ENCODE peak calls at places on chromosomes 16 and 17, in eight cellular contexts. J is colonic mucosa, Y is mammary epithelial cell, O is heart right ventricle, Q is ovary, I is tibial artery, D is left lung, U is GM23338. Z is an unnamed sample.

GRCh38 chr17:9211133-9211765 is 189.9 kb downstream of the NTN1 start:
- DNase-seq in J (no peak), Y (no peak), O (no peak), Q (no peak), I (no peak), D (no peak), U (no peak), Z (no peak)

GRCh38 chr17:27804113-27804512 is 3.8 kb upstream of the NOS2 start:
- DNase-seq in J (no peak), Y (no peak), O (no peak), Q (no peak), I (no peak), D (no peak), U (peak; percentile 45), Z (no peak)

GRCh38 chr17:42441717-42442565 is 16.7 kb upstream of the ATP6V0A1 start:
- DNase-seq in J (peak; percentile 66), Y (no peak), O (no peak), Q (no peak), I (no peak), D (no peak), U (peak; percentile 75), Z (no peak)

GRCh38 chr17:79776378-79777165 is 1.4 kb upstream of the CBX2 start:
- DNase-seq in J (no peak), Y (no peak), O (no peak), Q (no peak), I (no peak), D (no peak), U (peak; percentile 44), Z (no peak)

GRCh38 chr16:28491080-28491969 is 549 bp downstream of the CLN3 start:
- DNase-seq in J (peak; percentile 56), Y (peak; percentile 61), O (peak; percentile 48), Q (peak; percentile 46), I (peak; percentile 41), D (peak; percentile 63), U (peak; percentile 64), Z (peak; percentile 72)

GRCh38 chr16:72042157-72042660 is 12.1 kb upstream of the HP start:
- DNase-seq in J (no peak), Y (peak; percentile 2), O (no peak), Q (no peak), I (no peak), D (no peak), U (no peak), Z (no peak)

GRCh38 chr16:82987767-82988166 is 361.0 kb downstream of the CDH13 start:
- DNase-seq in J (no peak), Y (peak; percentile 55), O (no peak), Q (no peak), I (no peak), D (no peak), U (no peak), Z (no peak)

GRCh38 chr16:49608801-49609200 is 235.2 kb downstream of the C16orf78 start:
- DNase-seq in J (no peak), Y (no peak), O (peak; percentile 41), Q (peak; percentile 40), I (no peak), D (no peak), U (peak; percentile 60), Z (peak; percentile 63)

GRCh38 chr16:17313085-17313611 is 157.6 kb downstream of the XYLT1 start:
- DNase-seq in J (peak; percentile 29), Y (peak; percentile 35), O (peak; percentile 9), Q (peak; percentile 50), I (peak; percentile 47), D (peak; percentile 39), U (no peak), Z (no peak)

GRCh38 chr17:4375039-4375748 is 8.7 kb upstream of the UBE2G1 start:
- DNase-seq in J (no peak), Y (no peak), O (no peak), Q (no peak), I (no peak), D (no peak), U (no peak), Z (no peak)

GRCh38 chr17:35577826-35578194 is 561 bp downstream of the PEX12 start:
- DNase-seq in J (peak; percentile 29), Y (peak; percentile 12), O (no peak), Q (no peak), I (no peak), D (no peak), U (no peak), Z (no peak)

DNA sequence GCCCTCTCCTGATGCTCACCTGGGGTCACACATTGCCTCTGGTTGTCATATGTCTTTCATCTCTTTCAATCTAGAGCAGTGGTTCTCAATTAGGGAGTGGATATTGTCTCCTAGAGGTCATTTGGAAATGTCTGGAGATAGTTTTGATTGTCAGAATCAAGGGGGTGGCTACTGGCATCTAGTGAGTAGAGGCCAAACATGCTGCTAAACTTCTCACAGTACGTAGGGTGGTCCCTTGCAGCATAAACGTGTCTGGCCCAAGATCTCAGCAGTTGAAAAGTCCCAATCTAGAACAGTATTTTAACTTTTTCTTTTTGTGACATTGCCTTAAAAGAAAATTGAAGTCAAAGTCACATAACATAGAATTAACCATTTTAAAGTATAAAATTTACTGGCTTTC is 30.5 kb upstream of the SLC5A10 start:
- DNase-seq in J (no peak), Y (no peak), O (no peak), Q (no peak), I (no peak), D (no peak), U (no peak), Z (no peak)
- TF ChIP-seq CTCF in J (no peak), Y (no peak), O (no peak), Q (no peak), I (no peak), D (no peak), U (no peak), Z (no peak)

DNA sequence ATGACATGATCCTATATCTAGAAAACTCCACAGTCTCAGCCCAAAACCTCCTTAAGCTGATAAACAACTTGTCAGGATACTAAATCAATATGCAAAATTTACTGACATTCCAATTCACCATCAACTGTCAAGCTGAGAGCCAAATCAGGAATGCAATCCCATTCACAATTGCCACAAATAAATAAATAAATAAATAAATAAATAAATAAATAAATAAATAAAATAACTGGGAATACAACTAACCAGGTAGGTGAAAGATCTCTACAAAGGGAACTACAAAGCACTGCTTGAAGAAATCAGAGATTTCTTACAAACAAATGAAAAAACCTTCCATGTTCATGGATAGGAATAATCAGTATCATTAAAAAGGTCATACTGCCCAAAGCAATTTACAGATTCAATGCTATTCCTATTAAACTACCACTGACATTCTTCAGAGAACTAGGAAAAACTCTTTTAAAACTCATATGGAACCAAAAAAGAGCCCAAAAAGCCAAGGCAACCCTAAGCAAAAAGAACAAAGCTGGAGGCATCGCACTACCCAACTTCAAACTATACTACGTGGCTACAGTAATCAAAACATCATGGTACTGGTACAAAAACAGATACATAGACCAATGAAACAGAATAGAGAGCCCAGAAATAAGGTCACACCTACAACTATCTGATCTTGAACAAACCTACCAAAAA is 37.7 kb downstream of the BRIP1 start:
- DNase-seq in J (no peak), Y (no peak), O (no peak), Q (no peak), I (no peak), D (no peak), U (no peak), Z (no peak)
- H3K4me1 ChIP-seq in J (no peaks in the 10 kb centered on the region), Y (no peaks in the 10 kb centered on the region), O (no peaks in the 10 kb centered on the region), Q (no peaks in the 10 kb centered on the region), I (no peaks in the 10 kb centered on the region), D (no peaks in the 10 kb centered on the region), U (no peaks in the 10 kb centered on the region), Z (no peaks in the 10 kb centered on the region)

DNA sequence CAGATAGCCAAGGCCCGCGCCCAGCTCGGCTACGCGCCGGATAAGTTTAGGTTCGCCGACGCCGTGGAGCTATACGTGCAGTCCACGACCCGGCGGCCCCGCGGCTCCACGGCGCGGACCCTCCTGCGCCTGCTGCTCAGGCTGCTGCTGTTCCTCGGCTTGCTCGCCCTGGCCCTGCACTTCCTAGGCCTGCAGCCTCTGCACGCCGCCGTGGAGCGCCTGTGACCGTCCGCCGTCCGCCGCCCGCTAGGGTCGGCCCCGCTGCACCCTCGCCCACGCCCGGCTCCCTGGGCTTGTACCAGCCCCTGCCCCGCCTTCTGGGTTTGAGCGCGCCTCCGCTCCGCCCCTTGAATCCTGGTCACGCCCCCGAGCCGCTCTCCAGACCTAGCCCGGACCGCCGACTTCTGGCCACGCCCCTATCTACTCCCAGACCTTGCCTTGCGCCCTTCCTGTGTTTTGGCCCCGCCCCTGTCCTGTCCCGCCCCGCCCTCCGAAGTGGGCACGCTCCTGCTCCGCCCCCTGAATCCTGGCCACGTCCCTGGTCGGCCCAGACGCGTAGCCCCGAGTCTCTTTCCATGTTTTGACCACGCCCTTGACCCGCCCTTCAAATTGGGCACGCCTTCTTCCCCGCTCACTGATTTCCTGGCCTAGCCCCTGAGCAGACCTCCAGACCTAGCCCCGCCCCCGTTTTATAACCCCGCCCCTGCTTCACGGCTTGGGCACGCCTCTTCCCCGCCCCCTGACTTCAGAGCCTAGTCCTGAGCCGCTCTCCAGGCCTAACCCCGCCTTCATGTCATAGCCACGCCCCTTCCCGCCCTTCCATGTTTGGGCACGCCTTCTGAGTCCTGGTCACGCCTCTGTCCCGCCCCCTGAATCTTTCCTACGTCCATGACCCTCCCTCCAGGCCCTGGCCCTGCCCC is 15.6 kb upstream of the EEF2K start:
- DNase-seq in J (peak; percentile 100), Y (peak; percentile 99), O (peak; percentile 100), Q (peak; percentile 100), I (peak; percentile 100), D (peak; percentile 100), U (peak; percentile 99), Z (peak; percentile 99)
- TF ChIP-seq CTCF in J (no peak), Y (no peak), O (peak; percentile 8), Q (no peak), I (no peak), D (peak; percentile 7), U (no peak), Z (no peak)

GRCh38 chr17:75812096-75813001 is 27.7 kb downstream of the UNK start:
- DNase-seq in J (no peak), Y (no peak), O (no peak), Q (no peak), I (no peak), D (no peak), U (no peak), Z (no peak)
- H3K4me1 ChIP-seq in J (no peaks in the 10 kb centered on the region), Y (peaks cover 30% of the 10 kb centered on the region), O (peaks cover 12% of the 10 kb centered on the region), Q (no peaks in the 10 kb centered on the region), I (peaks cover 16% of the 10 kb centered on the region), D (no peaks in the 10 kb centered on the region), U (no peaks in the 10 kb centered on the region), Z (no peaks in the 10 kb centered on the region)

GRCh38 chr16:30370444-30371247 is at the start of gene TBC1D10B:
- DNase-seq in J (peak; percentile 100), Y (peak; percentile 100), O (peak; percentile 99), Q (peak; percentile 98), I (peak; percentile 98), D (peak; percentile 97), U (peak; percentile 100), Z (peak; percentile 100)
- TF ChIP-seq CTCF in J (peak; percentile 14), Y (peak; percentile 36), O (peak; percentile 55), Q (no peak), I (peak; percentile 21), D (peak; percentile 33), U (peak; percentile 26), Z (no peak)